ENCODE peak calls at places on chromosomes 7 and 10, in seven cellular contexts. F is H9, I is IMR-90, S is H1, J is mesenchymal stem cell, P is trophoblast cell, Y is mesendoderm. X is an unnamed sample.

GRCh38 chr10:27104919-27105318 is 4.6 kb upstream of the ANKRD26 start:
- DNase-seq in F (no peak), I (no peak), S (no peak), J (no peak), P (no peak), Y (peak; percentile 1), X (no peak)

GRCh38 chr7:132392713-132393112 is 183.6 kb downstream of the PLXNA4 start:
- DNase-seq in F (no peak), I (no peak), S (no peak), J (no peak), P (no peak), Y (no peak), X (no peak)

GRCh38 chr7:24656608-24657007 is 83.4 kb downstream of the PALS2 start:
- DNase-seq in F (no peak), I (no peak), S (no peak), J (no peak), P (no peak), Y (no peak), X (no peak)

GRCh38 chr10:13349776-13350274 is 1.7 kb upstream of the SEPHS1 start:
- DNase-seq in F (peak; percentile 96), I (peak; percentile 54), S (peak; percentile 87), J (peak; percentile 71), P (no peak), Y (peak; percentile 94), X (no peak)

GRCh38 chr7:18866359-18867036 is 250.9 kb downstream of the TWIST1 start:
- DNase-seq in F (no peak), I (peak; percentile 100), S (no peak), J (peak; percentile 97), P (no peak), Y (no peak), X (no peak)

GRCh38 chr10:77350711-77351119 is 286.9 kb downstream of the KCNMA1 start:
- DNase-seq in F (no peak), I (peak; percentile 100), S (no peak), J (peak; percentile 99), P (peak; percentile 46), Y (peak; percentile 72), X (no peak)

GRCh38 chr7:19707240-19707639 is 1.6 kb downstream of the POLR1F start:
- DNase-seq in F (no peak), I (peak; percentile 15), S (no peak), J (peak; percentile 68), P (no peak), Y (peak; percentile 36), X (no peak)

GRCh38 chr10:71280216-71280615 is 38.8 kb upstream of the SLC29A3 start:
- DNase-seq in F (no peak), I (no peak), S (no peak), J (no peak), P (no peak), Y (no peak), X (no peak)

GRCh38 chr7:20310963-20311742 is 19.5 kb upstream of the ITGB8 start:
- DNase-seq in F (no peak), I (peak; percentile 67), S (no peak), J (peak; percentile 61), P (peak; percentile 6), Y (peak; percentile 56), X (no peak)

GRCh38 chr10:114320249-114321116 is 81.4 kb downstream of the VWA2 start:
- DNase-seq in F (peak; percentile 54), I (no peak), S (peak; percentile 54), J (no peak), P (peak; percentile 70), Y (peak; percentile 69), X (no peak)

GRCh38 chr7:100211342-100211780 is 8.4 kb upstream of the PVRIG start:
- DNase-seq in F (no peak), I (no peak), S (no peak), J (no peak), P (no peak), Y (no peak), X (no peak)

GRCh38 chr7:70193514-70193913 is 595.2 kb downstream of the AUTS2 start:
- DNase-seq in F (no peak), I (peak; percentile 1), S (no peak), J (peak; percentile 7), P (no peak), Y (no peak), X (no peak)

GRCh38 chr7:135842446-135843175 is 94.0 kb upstream of the FAM180A start:
- DNase-seq in F (no peak), I (no peak), S (no peak), J (peak; percentile 17), P (no peak), Y (peak; percentile 68), X (no peak)

GRCh38 chr7:46089281-46089680 is 168.2 kb upstream of the IGFBP3 start:
- DNase-seq in F (no peak), I (peak; percentile 48), S (no peak), J (no peak), P (no peak), Y (no peak), X (no peak)

GRCh38 chr7:491958-492713 is 27.5 kb downstream of the PDGFA start:
- DNase-seq in F (no peak), I (no peak), S (no peak), J (no peak), P (no peak), Y (no peak), X (no peak)

GRCh38 chr10:33334839-33335549 is 527 bp upstream of the NRP1 start:
- DNase-seq in F (peak; percentile 73), I (peak; percentile 87), S (peak; percentile 82), J (peak; percentile 91), P (peak; percentile 28), Y (peak; percentile 87), X (peak; percentile 76)

GRCh38 chr10:30671011-30671616 is 41.6 kb upstream of the LYZL2 start:
- DNase-seq in F (peak; percentile 53), I (peak; percentile 81), S (no peak), J (peak; percentile 80), P (peak; percentile 73), Y (peak; percentile 83), X (peak; percentile 76)

GRCh38 chr10:98041352-98042043 is 11.1 kb upstream of the CRTAC1 start:
- DNase-seq in F (peak; percentile 78), I (peak; percentile 39), S (peak; percentile 84), J (peak; percentile 62), P (peak; percentile 63), Y (peak; percentile 81), X (peak; percentile 65)

GRCh38 chr7:93374345-93374940 is 142.3 kb downstream of the VPS50 start:
- DNase-seq in F (no peak), I (peak; percentile 39), S (no peak), J (peak; percentile 46), P (peak; percentile 3), Y (peak; percentile 67), X (peak; percentile 17)

GRCh38 chr10:103175580-103176285 is 17.3 kb downstream of the NT5C2 start:
- DNase-seq in F (no peak), I (no peak), S (peak; percentile 47), J (no peak), P (no peak), Y (peak; percentile 35), X (no peak)

GRCh38 chr7:24504871-24505270 is 68.4 kb upstream of the PALS2 start:
- DNase-seq in F (no peak), I (no peak), S (no peak), J (no peak), P (no peak), Y (no peak), X (no peak)

GRCh38 chr10:12969951-12970350 is 31.6 kb downstream of the CCDC3 start:
- DNase-seq in F (no peak), I (no peak), S (no peak), J (peak; percentile 42), P (no peak), Y (no peak), X (no peak)

GRCh38 chr7:2154121-2154520 is 78.6 kb downstream of the MAD1L1 start:
- DNase-seq in F (no peak), I (no peak), S (no peak), J (no peak), P (no peak), Y (peak; percentile 12), X (no peak)

GRCh38 chr10:105413997-105414396 is 772.9 kb downstream of the SORCS3 start:
- DNase-seq in F (no peak), I (no peak), S (no peak), J (no peak), P (no peak), Y (no peak), X (no peak)

GRCh38 chr7:150830957-150831356 is 21.4 kb upstream of the AOC1 start:
- DNase-seq in F (no peak), I (no peak), S (no peak), J (no peak), P (peak; percentile 72), Y (no peak), X (no peak)

GRCh38 chr7:36262286-36262685 is 109.2 kb downstream of the EEPD1 start:
- DNase-seq in F (no peak), I (no peak), S (no peak), J (peak; percentile 39), P (no peak), Y (no peak), X (no peak)

GRCh38 chr10:6204341-6205191 is 1.8 kb downstream of the PFKFB3 start:
- DNase-seq in F (peak; percentile 41), I (peak; percentile 84), S (peak; percentile 57), J (peak; percentile 74), P (no peak), Y (peak; percentile 47), X (peak; percentile 45)

GRCh38 chr10:101330236-101331225 is 23.4 kb upstream of the BTRC start:
- DNase-seq in F (no peak), I (peak; percentile 80), S (no peak), J (peak; percentile 8), P (no peak), Y (no peak), X (no peak)

GRCh38 chr7:102260856-102261255 is 25.8 kb upstream of the SH2B2 start:
- DNase-seq in F (no peak), I (peak; percentile 68), S (no peak), J (peak; percentile 53), P (peak; percentile 49), Y (peak; percentile 67), X (no peak)

DNA sequence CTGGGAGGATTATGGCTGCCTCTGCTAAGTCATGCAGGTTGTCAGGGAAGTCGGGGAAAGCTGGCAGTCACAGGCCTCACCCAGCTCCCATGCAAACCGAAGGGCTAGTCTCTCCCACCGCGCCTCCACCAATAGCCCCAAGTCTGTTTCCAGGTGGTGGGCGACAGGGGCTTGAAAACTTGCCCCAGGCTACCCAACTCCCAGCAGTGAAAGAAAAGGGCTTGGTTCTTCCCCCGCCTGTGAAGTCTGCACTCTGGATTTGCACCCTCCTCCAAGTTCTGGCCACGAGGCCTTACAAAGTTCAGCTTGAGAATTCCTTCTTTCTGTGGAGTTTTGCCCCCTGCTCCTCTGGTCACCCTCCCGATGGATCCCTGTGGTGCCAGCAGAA is 99.9 kb upstream of the CHST15 start:
- DNase-seq in F (no peak), I (no peak), S (no peak), J (no peak), P (no peak), Y (no peak), X (no peak)
- H3K4ac ChIP-seq in F (no peak overlapping the region), I (no peak overlapping the region), S (no peak overlapping the region), J (no peak overlapping the region), P (no peak overlapping the region), Y (no peak overlapping the region), X (no peak overlapping the region)

GRCh38 chr10:124356706-124357582 is 61.8 kb downstream of the OAT start:
- DNase-seq in F (peak; percentile 38), I (no peak), S (no peak), J (no peak), P (no peak), Y (no peak), X (no peak)
- H3K4me2 ChIP-seq in F (no peak overlapping the region), I (no peak overlapping the region), S (no peak overlapping the region), J (no peak overlapping the region), P (no peak overlapping the region), Y (no peak overlapping the region), X (no peak overlapping the region)

GRCh38 chr10:11286261-11286989 is 268.8 kb downstream of the CELF2 start:
- DNase-seq in F (no peak), I (no peak), S (no peak), J (no peak), P (no peak), Y (no peak), X (no peak)
- H2BK120ac ChIP-seq in F (no peak overlapping the region), I (no peak overlapping the region), S (no peak overlapping the region), J (no peak overlapping the region), P (no peak overlapping the region), Y (no peak overlapping the region), X (no peak overlapping the region)

GRCh38 chr7:136998495-136998894 is 130.0 kb downstream of the CHRM2 start:
- DNase-seq in F (no peak), I (peak; percentile 82), S (no peak), J (peak; percentile 31), P (no peak), Y (no peak), X (no peak)
- H3K4ac ChIP-seq in F (no peak overlapping the region), I (peak overlapping the region; percentile 92), S (no peak overlapping the region), J (no peak overlapping the region), P (no peak overlapping the region), Y (no peak overlapping the region), X (no peak overlapping the region)